ENCODE peak calls at places on chromosome 7, in five cellular contexts. One of them, this sample, is unnamed.

GRCh38 chr7:50739744-50740455 is 42.8 kb downstream of the GRB10 start:
- DNase-seq in GF-D8: no peak
- DNase-seq in NCI-H1092: no peak
- DNase-seq in foreskin keratinocyte: no peak
- DNase-seq in stimulated activated effector memory CD8-positive, alpha-beta T cell treated with anti-CD3 and anti-CD28 coated beads, Interleukin-12 subunit alpha, Interleukin-12 subunit beta, amount 100 ng/mL, for 72 hours: peak
- DNase-seq in this sample: no peak

GRCh38 chr7:142784096-142784495 is 13.3 kb downstream of the PRSS2 start:
- DNase-seq in NCI-H1092: no peak
- DNase-seq in GF-D8: peak
- DNase-seq in foreskin keratinocyte: no peak
- DNase-seq in stimulated activated effector memory CD8-positive, alpha-beta T cell treated with anti-CD3 and anti-CD28 coated beads, Interleukin-12 subunit alpha, Interleukin-12 subunit beta, amount 100 ng/mL, for 72 hours: no peak
- DNase-seq in this sample: no peak

GRCh38 chr7:107312418-107312817 is 143.6 kb downstream of the HBP1 start:
- DNase-seq in GF-D8: no peak
- DNase-seq in stimulated activated effector memory CD8-positive, alpha-beta T cell treated with anti-CD3 and anti-CD28 coated beads, Interleukin-12 subunit alpha, Interleukin-12 subunit beta, amount 100 ng/mL, for 72 hours: no peak
- DNase-seq in foreskin keratinocyte: peak
- DNase-seq in NCI-H1092: no peak
- DNase-seq in this sample: peak

GRCh38 chr7:1242129-1242572 is 9.5 kb downstream of the UNCX start:
- DNase-seq in GF-D8: no peak
- DNase-seq in NCI-H1092: no peak
- DNase-seq in stimulated activated effector memory CD8-positive, alpha-beta T cell treated with anti-CD3 and anti-CD28 coated beads, Interleukin-12 subunit alpha, Interleukin-12 subunit beta, amount 100 ng/mL, for 72 hours: no peak
- DNase-seq in foreskin keratinocyte: no peak
- DNase-seq in this sample: no peak

GRCh38 chr7:6614941-6615737 is at the start of gene ZNF853:
- DNase-seq in GF-D8: no peak
- DNase-seq in stimulated activated effector memory CD8-positive, alpha-beta T cell treated with anti-CD3 and anti-CD28 coated beads, Interleukin-12 subunit alpha, Interleukin-12 subunit beta, amount 100 ng/mL, for 72 hours: no peak
- DNase-seq in foreskin keratinocyte: no peak
- DNase-seq in NCI-H1092: no peak
- DNase-seq in this sample: no peak

GRCh38 chr7:33669251-33669670 is 236.1 kb upstream of the BMPER start:
- DNase-seq in stimulated activated effector memory CD8-positive, alpha-beta T cell treated with anti-CD3 and anti-CD28 coated beads, Interleukin-12 subunit alpha, Interleukin-12 subunit beta, amount 100 ng/mL, for 72 hours: no peak
- DNase-seq in foreskin keratinocyte: no peak
- DNase-seq in NCI-H1092: no peak
- DNase-seq in GF-D8: no peak
- DNase-seq in this sample: no peak

GRCh38 chr7:38632411-38632810 is 1.2 kb upstream of the AMPH start:
- DNase-seq in NCI-H1092: no peak
- DNase-seq in GF-D8: no peak
- DNase-seq in foreskin keratinocyte: no peak
- DNase-seq in stimulated activated effector memory CD8-positive, alpha-beta T cell treated with anti-CD3 and anti-CD28 coated beads, Interleukin-12 subunit alpha, Interleukin-12 subunit beta, amount 100 ng/mL, for 72 hours: no peak
- DNase-seq in this sample: no peak

GRCh38 chr7:34011711-34012110 is 106.4 kb downstream of the BMPER start:
- DNase-seq in GF-D8: no peak
- DNase-seq in stimulated activated effector memory CD8-positive, alpha-beta T cell treated with anti-CD3 and anti-CD28 coated beads, Interleukin-12 subunit alpha, Interleukin-12 subunit beta, amount 100 ng/mL, for 72 hours: no peak
- DNase-seq in NCI-H1092: no peak
- DNase-seq in foreskin keratinocyte: no peak
- DNase-seq in this sample: no peak

GRCh38 chr7:35694161-35694783 is 663 bp downstream of the HERPUD2 start:
- DNase-seq in NCI-H1092: no peak
- DNase-seq in stimulated activated effector memory CD8-positive, alpha-beta T cell treated with anti-CD3 and anti-CD28 coated beads, Interleukin-12 subunit alpha, Interleukin-12 subunit beta, amount 100 ng/mL, for 72 hours: peak
- DNase-seq in GF-D8: no peak
- DNase-seq in foreskin keratinocyte: no peak
- DNase-seq in this sample: peak

GRCh38 chr7:8035647-8036518 is 67.3 kb downstream of the GLCCI1 start:
- DNase-seq in NCI-H1092: no peak
- DNase-seq in GF-D8: peak
- DNase-seq in foreskin keratinocyte: peak
- DNase-seq in stimulated activated effector memory CD8-positive, alpha-beta T cell treated with anti-CD3 and anti-CD28 coated beads, Interleukin-12 subunit alpha, Interleukin-12 subunit beta, amount 100 ng/mL, for 72 hours: peak
- DNase-seq in this sample: peak

GRCh38 chr7:148699772-148700629 is 1.3 kb downstream of the CUL1 start:
- DNase-seq in stimulated activated effector memory CD8-positive, alpha-beta T cell treated with anti-CD3 and anti-CD28 coated beads, Interleukin-12 subunit alpha, Interleukin-12 subunit beta, amount 100 ng/mL, for 72 hours: no peak
- DNase-seq in GF-D8: peak
- DNase-seq in foreskin keratinocyte: no peak
- DNase-seq in NCI-H1092: no peak
- DNase-seq in this sample: no peak

GRCh38 chr7:34160261-34160752 is 255.0 kb downstream of the BMPER start:
- DNase-seq in foreskin keratinocyte: no peak
- DNase-seq in GF-D8: no peak
- DNase-seq in NCI-H1092: no peak
- DNase-seq in stimulated activated effector memory CD8-positive, alpha-beta T cell treated with anti-CD3 and anti-CD28 coated beads, Interleukin-12 subunit alpha, Interleukin-12 subunit beta, amount 100 ng/mL, for 72 hours: no peak
- DNase-seq in this sample: peak

GRCh38 chr7:90701771-90702170 is 105.7 kb downstream of the CDK14 start:
- DNase-seq in GF-D8: no peak
- DNase-seq in NCI-H1092: no peak
- DNase-seq in stimulated activated effector memory CD8-positive, alpha-beta T cell treated with anti-CD3 and anti-CD28 coated beads, Interleukin-12 subunit alpha, Interleukin-12 subunit beta, amount 100 ng/mL, for 72 hours: no peak
- DNase-seq in foreskin keratinocyte: no peak
- DNase-seq in this sample: no peak